ENCODE peak calls at places on chromosomes 7 and 10, in five cellular contexts. M is breast epithelium, Y is AG10803, F is GM06990, I is stomach. W is an unnamed sample.
A peak's percentile ranks its signal among the peaks of the same experiment; 100 is the strongest.

GRCh38 chr7:46744957-46745699 is 824.1 kb upstream of the IGFBP3 start:
- DNase-seq in I (no peak), F (no peak), M (no peak), Y (no peak), W (no peak)

GRCh38 chr10:71246591-71247143 is 34.3 kb downstream of the UNC5B start:
- DNase-seq in Y (no peak), F (no peak), M (no peak), I (peak; percentile 84), W (no peak)

GRCh38 chr7:78863248-78863647 is 590.2 kb downstream of the MAGI2 start:
- DNase-seq in Y (no peak), F (no peak), I (no peak), M (no peak), W (no peak)

GRCh38 chr7:155380986-155381851 is 76.7 kb upstream of the EN2 start:
- DNase-seq in M (no peak), I (no peak), Y (no peak), F (no peak), W (no peak)

GRCh38 chr10:5924889-5925288 is 34.8 kb downstream of the FBH1 start:
- DNase-seq in M (no peak), Y (no peak), F (no peak), I (no peak), W (no peak)

GRCh38 chr10:44955408-44956070 is 4.1 kb upstream of the RASSF4 start:
- DNase-seq in I (no peak), Y (peak; percentile 56), M (no peak), F (no peak), W (peak; percentile 47)

GRCh38 chr10:126017961-126018560 is 121.7 kb downstream of the FANK1 start:
- DNase-seq in I (no peak), F (no peak), M (no peak), Y (peak; percentile 37), W (no peak)

GRCh38 chr7:26305048-26305868 is 13.6 kb downstream of the SNX10 start:
- DNase-seq in Y (no peak), F (no peak), I (no peak), M (no peak), W (no peak)

GRCh38 chr10:129509155-129509554 is 42.1 kb downstream of the MGMT start:
- DNase-seq in F (no peak), I (no peak), Y (no peak), M (no peak), W (no peak)

GRCh38 chr7:55255501-55256445 is 109.4 kb upstream of the LANCL2 start:
- DNase-seq in M (peak; percentile 80), I (peak; percentile 90), Y (peak; percentile 71), F (peak; percentile 85), W (peak; percentile 88)

GRCh38 chr10:30992671-30993070 is 39.0 kb downstream of the ZNF438 start:
- DNase-seq in Y (no peak), I (no peak), M (no peak), F (no peak), W (no peak)

GRCh38 chr7:139246905-139247304 is 15.9 kb downstream of the UBN2 start:
- DNase-seq in I (no peak), Y (peak; percentile 76), M (no peak), F (no peak), W (no peak)

GRCh38 chr10:130137077-130137448 is 872 bp downstream of the GLRX3 start:
- DNase-seq in Y (peak; percentile 31), I (no peak), F (no peak), M (no peak), W (no peak)

GRCh38 chr7:23472046-23472445 is 1.8 kb upstream of the IGF2BP3 start:
- DNase-seq in F (peak; percentile 25), M (no peak), Y (no peak), I (no peak), W (no peak)

GRCh38 chr10:118725784-118726507 is 28.8 kb downstream of the CACUL1 start:
- DNase-seq in M (no peak), F (no peak), Y (peak; percentile 67), I (no peak), W (no peak)

GRCh38 chr7:72805526-72806494 is 22.2 kb downstream of the TYW1B start:
- DNase-seq in I (no peak), Y (peak; percentile 90), M (no peak), F (no peak), W (no peak)

GRCh38 chr10:24350111-24350921 is 141.4 kb downstream of the KIAA1217 start:
- DNase-seq in M (no peak), F (no peak), I (no peak), Y (peak; percentile 64), W (no peak)

GRCh38 chr7:111043533-111043932 is 47.4 kb upstream of the LRRN3 start:
- DNase-seq in Y (no peak), F (no peak), M (no peak), I (no peak), W (no peak)

GRCh38 chr10:51010977-51011376 is 63.3 kb upstream of the PRKG1 start:
- DNase-seq in Y (peak; percentile 58), F (no peak), I (no peak), M (no peak), W (no peak)

GRCh38 chr10:132994371-132994796 is 52.0 kb upstream of the CFAP46 start:
- DNase-seq in I (no peak), F (no peak), Y (peak; percentile 32), M (no peak), W (no peak)

GRCh38 chr10:4650109-4650508 is 175.9 kb upstream of the AKR1E2 start:
- DNase-seq in F (no peak), I (no peak), Y (peak; percentile 56), M (no peak), W (no peak)

GRCh38 chr10:119409906-119410305 is 132.6 kb downstream of the RGS10 start:
- DNase-seq in Y (no peak), I (peak; percentile 58), F (no peak), M (no peak), W (no peak)

GRCh38 chr7:107486041-107486440 is 16.2 kb downstream of the GPR22 start:
- DNase-seq in M (no peak), F (no peak), Y (no peak), I (no peak), W (no peak)

GRCh38 chr7:123460616-123461015 is 73.8 kb downstream of the IQUB start:
- DNase-seq in M (no peak), Y (peak; percentile 10), I (no peak), F (no peak), W (no peak)

GRCh38 chr7:51186531-51186930 is 130.1 kb downstream of the COBL start:
- DNase-seq in F (no peak), M (no peak), Y (no peak), I (no peak), W (no peak)

GRCh38 chr10:18097524-18097923 is 42.7 kb upstream of the CACNB2 start:
- DNase-seq in Y (no peak), M (no peak), F (no peak), I (no peak), W (no peak)

GRCh38 chr7:46178685-46179084 is 257.6 kb upstream of the IGFBP3 start:
- DNase-seq in Y (peak; percentile 73), M (no peak), I (no peak), F (no peak), W (no peak)

DNA sequence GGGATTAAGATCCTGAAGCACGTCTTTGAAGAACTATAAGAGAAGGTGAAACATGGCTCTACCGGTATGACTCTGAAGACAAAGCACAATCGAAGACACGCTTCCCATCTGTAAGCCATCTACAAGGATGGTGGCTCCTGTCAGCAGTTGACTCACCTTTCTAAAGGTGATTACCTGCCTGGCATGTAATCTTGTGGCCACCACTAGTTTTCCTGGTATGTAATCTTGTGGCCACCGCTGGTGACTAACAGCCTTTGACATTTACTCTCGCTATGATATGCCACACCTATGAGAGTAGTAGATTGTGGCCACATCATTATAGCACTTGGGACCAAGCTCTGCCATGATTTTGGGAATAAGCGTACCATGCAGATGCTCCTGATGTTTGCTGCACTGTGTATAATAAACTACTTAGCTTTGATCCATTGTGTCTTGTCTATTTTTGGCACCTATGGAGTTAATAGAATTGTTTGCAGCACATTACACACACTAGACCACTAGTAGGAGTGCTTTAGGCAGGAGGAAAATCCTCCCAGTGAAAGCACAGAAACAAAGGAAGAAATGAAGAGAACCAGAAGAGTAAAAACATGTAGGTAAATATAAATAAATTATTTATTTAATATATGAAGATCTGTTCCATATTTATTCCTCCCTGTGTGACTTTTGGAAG is 59.8 kb downstream of the VAX1 start:
- DNase-seq in F (no peak), Y (no peak), I (no peak), M (no peak), W (no peak)
- TF ChIP-seq CTCF in F (no peak), Y (no peak), I (no peak), M (no peak), W (no peak)

DNA sequence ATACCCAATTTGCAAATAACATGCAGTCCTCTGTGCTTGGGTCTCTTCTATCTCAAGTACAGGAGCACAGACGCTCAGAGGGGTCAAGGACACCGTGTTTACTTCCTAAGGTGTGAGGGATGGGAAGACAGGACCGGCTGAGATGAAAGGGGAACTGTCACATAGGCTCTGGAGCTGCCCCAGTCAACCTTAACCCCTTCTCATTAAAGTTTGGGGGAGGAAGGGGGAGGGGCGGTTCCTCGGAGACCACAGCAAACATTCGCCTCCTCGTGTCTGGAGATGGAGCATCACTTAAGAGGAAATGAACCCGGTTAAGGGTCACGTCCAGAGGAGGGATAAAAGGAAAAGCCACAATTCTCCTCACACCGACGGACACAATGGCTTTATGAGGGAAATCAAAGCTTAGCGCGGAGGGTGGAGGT is 1.1 kb downstream of the SH3PXD2A start:
- DNase-seq in Y (peak; percentile 26), F (no peak), I (no peak), M (no peak), W (no peak)
- TF ChIP-seq CTCF in Y (peak; percentile 26), F (no peak), I (no peak), M (no peak), W (peak; percentile 19)

DNA sequence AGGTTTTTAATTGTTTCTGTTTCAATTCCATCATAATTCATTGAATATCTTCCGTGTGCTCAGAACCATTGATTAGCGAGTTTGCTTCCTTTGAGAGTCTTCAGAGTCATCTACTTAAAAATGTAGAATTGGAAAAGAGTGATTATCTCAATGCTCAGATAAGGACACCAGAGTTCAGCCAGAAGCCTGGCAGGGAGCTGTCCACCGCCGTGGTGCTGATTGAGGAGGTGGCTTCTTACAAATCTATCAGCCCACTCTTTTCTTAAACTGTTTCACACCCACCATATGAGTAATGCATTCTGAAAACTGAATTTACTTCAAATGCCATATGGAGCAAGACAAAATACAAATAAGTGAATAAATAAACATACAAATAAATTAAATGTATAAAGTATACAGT is 79.3 kb downstream of the INSYN2A start:
- DNase-seq in Y (peak; percentile 49), I (peak; percentile 48), F (no peak), M (no peak), W (peak; percentile 78)
- TF ChIP-seq CTCF in Y (no peak), I (no peak), F (no peak), M (no peak), W (no peak)

GRCh38 chr10:96638696-96639095 is 51.9 kb upstream of the TM9SF3 start:
- DNase-seq in Y (no peak), I (no peak), F (no peak), M (no peak), W (no peak)
- TF ChIP-seq CTCF in Y (no peak), I (no peak), F (no peak), M (no peak), W (no peak)

GRCh38 chr10:89555688-89556445 is 20.5 kb upstream of the SLC16A12 start:
- DNase-seq in M (no peak), Y (peak; percentile 13), I (no peak), F (no peak), W (no peak)
- TF ChIP-seq CTCF in M (no peak), Y (peak; percentile 23), I (no peak), F (no peak), W (peak; percentile 14)

W was measured in type B pancreatic cell.